ENCODE peak calls at places on chromosomes 3 and 15, in four cellular contexts. S is epithelial cell of esophagus, A is foreskin fibroblast, R is MM.1S. U is an unnamed sample.

GRCh38 chr15:83339396-83339795 is 54.9 kb upstream of the BNC1 start:
- DNase-seq in R (no peak), S (no peak), A (no peak), U (no peak)

GRCh38 chr3:37988931-37989525 is 1.6 kb upstream of the VILL start:
- DNase-seq in A (no peak), S (no peak), R (no peak), U (no peak)

GRCh38 chr3:100427694-100428093 is 26.4 kb downstream of the LNP1 start:
- DNase-seq in R (no peak), S (no peak), A (no peak), U (no peak)

GRCh38 chr3:58170376-58170775 is 40.4 kb downstream of the DNASE1L3 start:
- DNase-seq in A (no peak), S (no peak), R (no peak), U (no peak)

GRCh38 chr15:27873825-27874224 is 225.3 kb downstream of the OCA2 start:
- DNase-seq in A (no peak), S (no peak), R (no peak), U (no peak)

GRCh38 chr3:53821631-53822068 is 24.6 kb downstream of the CHDH start:
- DNase-seq in S (peak), A (peak), R (no peak), U (no peak)

GRCh38 chr15:33132722-33133345 is 61.7 kb downstream of the FMN1 start:
- DNase-seq in S (peak), A (peak), R (peak), U (no peak)

GRCh38 chr3:71857926-71858325 is 73.0 kb upstream of the PROK2 start:
- DNase-seq in R (no peak), S (no peak), A (no peak), U (no peak)

GRCh38 chr3:145915787-145916186 is 245.2 kb downstream of the PLOD2 start:
- DNase-seq in A (no peak), R (no peak), S (no peak), U (no peak)

GRCh38 chr15:57586661-57587404 is 4.9 kb upstream of the MYZAP start:
- DNase-seq in R (no peak), S (peak), A (no peak), U (peak)

GRCh38 chr15:96701876-96702275 is 371.4 kb downstream of the NR2F2 start:
- DNase-seq in S (no peak), R (no peak), A (no peak), U (no peak)

GRCh38 chr3:3189102-3189727 is 9.7 kb upstream of the CRBN start:
- DNase-seq in S (no peak), A (no peak), R (no peak), U (no peak)

GRCh38 chr3:30300844-30301243 is 305.6 kb upstream of the TGFBR2 start:
- DNase-seq in A (no peak), R (no peak), S (no peak), U (no peak)

GRCh38 chr3:124419303-124419702 is 310.9 kb upstream of the UMPS start:
- DNase-seq in R (no peak), A (no peak), S (no peak), U (no peak)

GRCh38 chr3:154971341-154971740 is 108.8 kb upstream of the MME start:
- DNase-seq in R (no peak), A (peak), S (peak), U (no peak)

GRCh38 chr3:126539558-126540250 is 15.7 kb downstream of the CHST13 start:
- DNase-seq in A (no peak), S (no peak), R (no peak), U (no peak)

GRCh38 chr3:152268501-152269422 is at the start of gene MBNL1:
- DNase-seq in S (peak), A (peak), R (peak), U (peak)

GRCh38 chr3:133827136-133827535 is 21.5 kb downstream of the SRPRB start:
- DNase-seq in A (no peak), S (no peak), R (no peak), U (no peak)

GRCh38 chr3:129558772-129559564 is 16.0 kb downstream of the H1-8 start:
- DNase-seq in S (no peak), R (peak), A (peak), U (no peak)

GRCh38 chr3:44252332-44252731 is 10.6 kb downstream of the TOPAZ1 start:
- DNase-seq in R (no peak), A (no peak), S (no peak), U (no peak)

GRCh38 chr3:48759071-48759470 is 42.0 kb upstream of the IP6K2 start:
- DNase-seq in S (peak), A (no peak), R (no peak), U (no peak)

GRCh38 chr3:51929420-51930003 is 12.2 kb downstream of the RRP9 start:
- DNase-seq in A (peak), R (no peak), S (peak), U (no peak)

GRCh38 chr15:51837784-51838183 is 8.3 kb downstream of the TMOD3 start:
- DNase-seq in S (no peak), A (peak), R (no peak), U (peak)

GRCh38 chr15:62796296-62796695 is 246.3 kb upstream of the TPM1 start:
- DNase-seq in S (no peak), A (no peak), R (no peak), U (no peak)

GRCh38 chr15:100241572-100242479 is 99.9 kb downstream of the ADAMTS17 start:
- DNase-seq in S (peak), R (no peak), A (peak), U (no peak)

GRCh38 chr15:63870043-63870394 is 36.3 kb upstream of the HERC1 start:
- DNase-seq in A (no peak), S (no peak), R (no peak), U (no peak)

GRCh38 chr3:36911990-36912804 is 32.7 kb downstream of the TRANK1 start:
- DNase-seq in A (peak), S (peak), R (peak), U (peak)

GRCh38 chr3:171487382-171487781 is 27.2 kb upstream of the TNIK start:
- DNase-seq in S (no peak), A (no peak), R (no peak), U (no peak)

GRCh38 chr3:106299300-106300098 is 430.7 kb upstream of the CBLB start:
- DNase-seq in S (peak), A (peak), R (peak), U (peak)

GRCh38 chr3:14431928-14432834 is 29.8 kb downstream of the SLC6A6 start:
- DNase-seq in A (peak), R (peak), S (peak), U (peak)
- H3K4me3 ChIP-seq in A (no peak), R (peak), S (no peak), U (peak)

GRCh38 chr3:46935168-46935858 is 41.2 kb downstream of the CCDC12 start:
- DNase-seq in A (peak), S (peak), R (no peak), U (no peak)
- TF ChIP-seq CTCF in A (peak), S (peak), R (no peak), U (no peak)

GRCh38 chr3:46952813-46953212 is 23.7 kb downstream of the CCDC12 start:
- DNase-seq in A (no peak), S (no peak), R (no peak), U (no peak)
- H3K4me3 ChIP-seq in A (no peak), S (no peak), R (no peak), U (no peak)

GRCh38 chr3:107431298-107432012 is 54.2 kb downstream of the CCDC54 start:
- DNase-seq in R (peak), S (peak), A (peak), U (no peak)
- TF ChIP-seq CTCF in R (no peak), S (no peak), A (no peak), U (no peak)

GRCh38 chr15:31483053-31483923 is 156.7 kb downstream of the KLF13 start:
- DNase-seq in A (peak), S (peak), R (no peak), U (no peak)
- H3K4me3 ChIP-seq in A (no peak), S (no peak), R (no peak), U (peak)